ENCODE peak calls at places on chromosomes 11 and 22, in ten cellular contexts. A is LHCN-M2; D is T-helper 9 cell; E is stimulated activated CD8-positive, alpha-beta memory T cell treated with anti-CD3 and anti-CD28 coated beads, Interleukin-7, amount 100 ng/mL, for 1 hour; V is suprapubic skin; O is NCI-H345; T is cardiac fibroblast; B is HTR-8/SVneo; H is NCI-H1105 treated with DMSO at 0.1 percent for 48 hours; I is T-helper 1 cell. R is an unnamed sample.

GRCh38 chr11:19656140-19656541 is 56.5 kb upstream of the NAV2 start:
- DNase-seq in A (no peak), D (no peak), E (no peak), V (no peak), O (no peak), T (no peak), B (no peak), H (no peak), I (no peak), R (no peak)

GRCh38 chr11:18457435-18457834 is 1.8 kb downstream of the LDHAL6A start:
- DNase-seq in A (peak; percentile 3), D (no peak), E (no peak), V (no peak), O (no peak), T (peak; percentile 29), B (peak; percentile 7), H (no peak), I (no peak), R (no peak)

GRCh38 chr11:79082920-79083319 is 357.9 kb downstream of the TENM4 start:
- DNase-seq in A (no peak), D (no peak), E (no peak), V (no peak), O (no peak), T (no peak), B (no peak), H (peak; percentile 92), I (no peak), R (no peak)

GRCh38 chr22:49152930-49153770 is 674.5 kb downstream of the BRD1 start:
- DNase-seq in A (no peak), D (no peak), E (no peak), V (no peak), O (no peak), T (no peak), B (no peak), H (no peak), I (no peak), R (no peak)

GRCh38 chr11:134980819-134981710 is 569.0 kb upstream of the B3GAT1 start:
- DNase-seq in A (no peak), D (no peak), E (no peak), V (peak; percentile 72), O (no peak), T (no peak), B (no peak), H (no peak), I (no peak), R (no peak)

GRCh38 chr22:35629406-35630234 is 12.5 kb upstream of the MB start:
- DNase-seq in A (peak; percentile 99), D (no peak), E (peak; percentile 24), V (peak; percentile 84), O (no peak), T (peak; percentile 99), B (peak; percentile 86), H (no peak), I (no peak), R (peak; percentile 98)

GRCh38 chr11:41245184-41245583 is 214.3 kb downstream of the LRRC4C start:
- DNase-seq in A (no peak), D (no peak), E (no peak), V (no peak), O (no peak), T (no peak), B (no peak), H (no peak), I (no peak), R (no peak)

GRCh38 chr22:40478456-40479125 is 108.2 kb downstream of the SGSM3 start:
- DNase-seq in A (no peak), D (no peak), E (no peak), V (no peak), O (no peak), T (no peak), B (no peak), H (no peak), I (no peak), R (no peak)

GRCh38 chr11:637593-638507 is 781 bp downstream of the DRD4 start:
- DNase-seq in A (no peak), D (no peak), E (no peak), V (no peak), O (no peak), T (no peak), B (no peak), H (no peak), I (no peak), R (no peak)

GRCh38 chr22:26648011-26648497 is 9.3 kb upstream of the MIAT start:
- DNase-seq in A (peak; percentile 59), D (peak; percentile 29), E (no peak), V (no peak), O (peak; percentile 97), T (no peak), B (no peak), H (peak; percentile 94), I (no peak), R (no peak)

GRCh38 chr11:67167086-67167485 is 48.0 kb downstream of the KDM2A start:
- DNase-seq in A (no peak), D (no peak), E (no peak), V (no peak), O (no peak), T (peak; percentile 28), B (no peak), H (no peak), I (no peak), R (no peak)

GRCh38 chr11:124586247-124586860 is 16.6 kb downstream of the OR8A1 start:
- DNase-seq in A (peak; percentile 59), D (no peak), E (peak; percentile 10), V (no peak), O (peak; percentile 31), T (peak; percentile 80), B (peak; percentile 21), H (peak; percentile 81), I (no peak), R (peak; percentile 50)

GRCh38 chr11:114163231-114163631 is 103.7 kb downstream of the ZBTB16 start:
- DNase-seq in A (peak; percentile 86), D (no peak), E (no peak), V (no peak), O (peak; percentile 50), T (peak; percentile 96), B (peak; percentile 22), H (no peak), I (no peak), R (peak; percentile 85)

GRCh38 chr11:58671946-58672345 is 49.5 kb downstream of the CNTF start:
- DNase-seq in A (no peak), D (no peak), E (no peak), V (no peak), O (no peak), T (no peak), B (no peak), H (no peak), I (no peak), R (no peak)

GRCh38 chr11:120547871-120548681 is 36.5 kb downstream of the GRIK4 start:
- DNase-seq in A (peak; percentile 97), D (no peak), E (no peak), V (no peak), O (peak; percentile 80), T (peak; percentile 89), B (peak; percentile 94), H (peak; percentile 95), I (no peak), R (peak; percentile 74)

GRCh38 chr11:116434986-116435385 is 337.8 kb downstream of the BUD13 start:
- DNase-seq in A (no peak), D (no peak), E (no peak), V (no peak), O (no peak), T (no peak), B (no peak), H (no peak), I (no peak), R (no peak)

GRCh38 chr11:132962026-132962425 is 570.3 kb downstream of the OPCML start:
- DNase-seq in A (no peak), D (no peak), E (no peak), V (no peak), O (no peak), T (peak; percentile 19), B (no peak), H (no peak), I (no peak), R (peak; percentile 37)

GRCh38 chr11:33116535-33116934 is 44.7 kb downstream of the CSTF3 start:
- DNase-seq in A (no peak), D (no peak), E (no peak), V (no peak), O (no peak), T (peak; percentile 11), B (no peak), H (no peak), I (no peak), R (peak; percentile 18)

GRCh38 chr11:1718326-1718725 is 21.3 kb downstream of the KRTAP5-6 start:
- DNase-seq in A (no peak), D (no peak), E (no peak), V (peak; percentile 37), O (no peak), T (no peak), B (no peak), H (no peak), I (no peak), R (no peak)